ENCODE peak calls at places on chromosomes 13 and 19, in seven cellular contexts. R is adrenal gland, D is epithelial cell of esophagus, G is upper lobe of left lung, S is body of pancreas, O is cardiac fibroblast, H is endothelial cell. E is an unnamed sample.

GRCh38 chr13:32837973-32838940 is 178.0 kb upstream of the KL start:
- DNase-seq in D (no peak), S (no peak), H (no peak), G (no peak), R (no peak), O (no peak), E (no peak)

GRCh38 chr19:35553385-35554000 is 8.1 kb downstream of the TMEM147 start:
- DNase-seq in G (no peak), D (no peak), R (peak), O (no peak), H (no peak), S (no peak), E (no peak)

GRCh38 chr19:2636897-2637683 is 65.4 kb downstream of the GNG7 start:
- DNase-seq in O (peak), G (peak), H (peak), S (peak), R (peak), D (peak), E (peak)

GRCh38 chr13:53151692-53152421 is 123.2 kb downstream of the OLFM4 start:
- DNase-seq in D (peak), R (peak), H (peak), O (peak), S (peak), G (no peak), E (no peak)

GRCh38 chr19:7869453-7869909 is 4.7 kb downstream of the PRR36 start:
- DNase-seq in G (peak), O (peak), S (peak), R (peak), D (peak), H (peak), E (no peak)

GRCh38 chr19:13707901-13708300 is 56.4 kb upstream of the MRI1 start:
- DNase-seq in R (no peak), G (no peak), D (no peak), S (no peak), O (no peak), H (no peak), E (no peak)

GRCh38 chr13:60448907-60449510 is 52.0 kb downstream of the TDRD3 start:
- DNase-seq in G (no peak), S (no peak), R (peak), H (peak), D (peak), O (peak), E (no peak)

GRCh38 chr13:95471960-95472359 is 80.6 kb upstream of the CLDN10 start:
- DNase-seq in S (no peak), O (no peak), H (no peak), R (no peak), D (no peak), G (no peak), E (no peak)

GRCh38 chr13:40120781-40121180 is 465.3 kb downstream of the COG6 start:
- DNase-seq in D (no peak), R (no peak), H (no peak), G (no peak), O (peak), S (no peak), E (no peak)

GRCh38 chr13:29801737-29802305 is 48.6 kb downstream of the UBL3 start:
- DNase-seq in R (no peak), O (peak), H (no peak), G (no peak), D (no peak), S (no peak), E (no peak)

GRCh38 chr19:49850487-49851342 is at the start of gene PTOV1:
- DNase-seq in D (peak), G (peak), S (peak), H (peak), R (peak), O (peak), E (peak)
- TF ChIP-seq CTCF in D (no peak), G (peak), S (no peak), H (no peak), R (no peak), O (no peak), E (no peak)

GRCh38 chr19:56689198-56689597 is 17.6 kb upstream of the ZNF835 start:
- DNase-seq in D (no peak), O (peak), R (no peak), H (no peak), G (no peak), S (no peak), E (no peak)
- TF ChIP-seq CTCF in D (no peak), O (no peak), R (peak), H (no peak), G (no peak), S (no peak), E (no peak)

DNA sequence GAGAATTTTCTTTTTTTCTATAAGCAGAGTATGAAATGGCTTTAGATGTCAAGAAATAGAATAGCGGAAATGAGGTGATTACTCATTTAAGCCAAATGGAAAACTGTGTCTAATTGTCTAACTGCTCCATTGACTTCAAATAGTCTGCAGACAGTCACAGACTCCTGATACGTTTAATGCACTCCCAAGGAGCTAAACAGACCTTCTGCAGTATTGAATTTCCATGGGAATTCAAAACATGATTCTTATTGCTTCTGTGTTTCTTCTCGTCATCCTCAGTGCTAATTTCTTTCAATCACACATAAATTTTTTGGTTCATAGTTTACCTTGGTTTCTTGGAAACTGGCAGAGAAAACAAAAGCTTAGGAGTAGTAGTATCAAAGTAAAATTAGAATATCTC is 865.2 kb upstream of the SLC10A2 start:
- DNase-seq in G (no peak), H (no peak), D (no peak), O (no peak), S (no peak), R (no peak), E (no peak)
- TF ChIP-seq CTCF in G (no peak), H (no peak), D (no peak), O (no peak), S (no peak), R (no peak), E (no peak)

DNA sequence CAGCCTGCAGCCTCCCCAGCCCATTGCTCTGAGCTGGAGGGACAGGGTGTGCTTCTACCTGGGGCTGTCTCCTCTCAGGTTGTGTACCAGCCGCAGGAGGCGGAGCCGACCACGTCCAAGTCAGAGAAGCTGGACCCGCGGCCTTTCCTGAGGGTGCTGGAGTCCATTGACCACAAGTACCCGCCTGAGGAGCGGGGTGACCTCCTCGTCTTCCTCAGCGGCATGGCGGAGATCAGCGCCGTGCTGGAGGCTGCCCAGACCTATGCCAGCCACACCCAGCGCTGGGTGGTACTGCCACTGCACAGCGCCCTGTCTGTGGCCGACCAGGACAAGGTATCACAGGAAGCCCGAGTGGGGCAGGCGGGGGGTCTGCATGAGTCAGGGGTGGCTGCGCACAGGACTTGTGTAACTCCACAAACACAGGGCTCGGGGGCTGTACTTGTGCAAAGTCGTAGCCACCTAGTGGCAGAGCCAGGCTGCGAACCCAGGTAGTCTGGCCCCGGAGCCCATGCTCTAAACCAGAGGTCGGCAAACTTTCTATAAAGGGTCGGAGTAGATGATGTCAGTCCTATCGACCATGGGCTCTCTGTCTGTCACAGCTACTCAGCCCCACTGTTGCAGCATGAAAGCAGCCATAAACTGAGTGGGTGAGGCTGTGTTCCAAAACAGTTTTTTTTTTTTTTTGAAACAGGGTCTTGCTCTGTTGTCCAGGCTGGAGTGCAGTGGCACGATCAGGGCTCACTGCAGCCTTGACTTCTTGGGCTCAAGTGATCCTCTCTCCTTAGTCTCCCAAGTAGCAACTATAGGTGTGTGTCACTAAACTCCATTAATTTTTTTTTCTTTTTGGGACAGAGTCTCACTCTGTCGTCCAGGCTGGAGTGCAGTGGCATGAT is 8.9 kb downstream of the DHX34 start:
- DNase-seq in S (no peak), G (peak), O (no peak), D (peak), R (no peak), H (peak), E (no peak)
- TF ChIP-seq CTCF in S (no peak), G (no peak), O (peak), D (peak), R (no peak), H (peak), E (peak)

GRCh38 chr13:91922969-91923592 is 524.7 kb downstream of the GPC5 start:
- DNase-seq in G (no peak), H (no peak), D (no peak), O (no peak), R (no peak), S (no peak), E (no peak)
- TF ChIP-seq CTCF in G (no peak), H (peak), D (no peak), O (no peak), R (no peak), S (no peak), E (peak)

DNA sequence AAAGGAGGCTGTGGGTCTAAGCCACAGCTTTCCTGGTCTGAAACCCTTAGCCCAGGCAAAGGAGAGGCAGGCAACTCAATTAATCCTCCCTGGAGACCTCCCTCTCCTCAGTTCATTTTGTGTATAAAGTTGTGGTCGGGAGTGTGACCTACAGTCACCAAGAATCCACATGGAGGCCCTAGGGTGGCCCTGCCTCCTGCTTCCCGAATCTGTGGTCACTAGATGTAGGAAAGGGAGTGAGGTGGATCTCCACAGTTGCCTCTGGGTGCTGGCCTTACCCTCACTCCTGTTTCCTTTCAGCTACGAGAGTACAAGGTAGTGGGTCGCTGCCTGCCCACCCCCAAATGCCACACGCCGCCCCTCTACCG is 1.3 kb downstream of the RPL18A start:
- DNase-seq in G (no peak), R (no peak), S (no peak), H (no peak), O (no peak), D (no peak), E (no peak)
- TF ChIP-seq CTCF in G (no peak), R (no peak), S (no peak), H (no peak), O (no peak), D (no peak), E (no peak)

DNA sequence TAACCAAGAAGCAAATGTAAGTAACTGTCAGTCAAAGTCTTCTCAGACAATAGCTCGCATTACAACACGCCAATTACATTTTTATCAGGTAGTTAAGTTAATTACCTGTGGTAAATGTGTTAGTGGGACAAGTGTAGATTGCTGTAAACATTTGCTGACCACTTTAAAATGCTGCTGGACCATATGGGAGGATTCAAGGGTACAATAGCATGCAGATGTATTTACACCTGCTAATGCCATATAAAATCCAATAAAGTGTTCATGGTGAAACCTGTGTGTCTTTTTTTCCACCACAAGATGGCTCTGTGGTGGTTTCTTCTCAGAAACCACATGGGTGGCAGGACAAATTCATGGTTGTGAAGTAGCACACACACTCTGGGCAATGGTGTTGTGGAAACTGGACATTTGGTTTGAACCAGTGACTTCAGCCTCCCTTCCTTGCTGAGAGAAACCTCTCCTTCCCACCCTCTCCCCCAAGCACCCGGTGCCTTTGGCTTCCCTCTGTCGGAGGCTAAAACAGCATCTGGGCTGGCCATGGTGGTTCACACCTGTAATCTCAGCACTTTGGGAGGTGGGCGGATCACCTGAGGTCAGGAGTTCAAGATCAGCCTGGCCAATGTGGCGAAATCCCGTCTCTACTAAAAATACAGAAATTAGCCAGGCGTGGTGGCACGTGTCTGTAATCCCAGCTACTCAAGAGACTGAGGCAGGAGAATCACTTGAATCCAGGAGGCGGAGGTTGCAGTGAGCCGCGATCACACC is 18.1 kb upstream of the GTF3A start:
- DNase-seq in S (peak), H (peak), G (no peak), O (peak), R (peak), D (peak), E (no peak)
- TF ChIP-seq CTCF in S (peak), H (peak), G (peak), O (peak), R (peak), D (peak), E (peak)

E was measured in type B pancreatic cell.